ENCODE peak calls at places on chromosome 1, in seven cellular contexts. N, X, Q, H, Z, F and Y are unnamed samples. For H3K36me3, the result is how much of the 10 kb centered on the place peaks cover.

GRCh38 chr1:90707363-90707710 is 9.8 kb downstream of the BARHL2 start:
- DNase-seq in N (peak), X (peak), Q (no peak), H (no peak), Z (no peak), F (peak), Y (no peak)

GRCh38 chr1:201013991-201014815 is 9.3 kb downstream of the KIF21B start:
- DNase-seq in N (no peak), X (no peak), Q (no peak), H (no peak), Z (no peak), F (peak), Y (no peak)

GRCh38 chr1:218817747-218818146 is 355.9 kb upstream of the LYPLAL1 start:
- DNase-seq in N (no peak), X (no peak), Q (no peak), H (no peak), Z (peak), F (no peak), Y (no peak)

GRCh38 chr1:18820791-18821641 is 38.4 kb downstream of the TAS1R2 start:
- DNase-seq in N (peak), X (peak), Q (peak), H (peak), Z (peak), F (peak), Y (peak)

GRCh38 chr1:216379441-216379840 is 43.8 kb downstream of the USH2A start:
- DNase-seq in N (no peak), X (no peak), Q (no peak), H (no peak), Z (no peak), F (no peak), Y (no peak)

GRCh38 chr1:65049941-65050713 is 83.8 kb upstream of the JAK1 start:
- DNase-seq in N (no peak), X (no peak), Q (no peak), H (no peak), Z (no peak), F (no peak), Y (no peak)

GRCh38 chr1:13774121-13774520 is 74.1 kb downstream of the PRDM2 start:
- DNase-seq in N (no peak), X (no peak), Q (no peak), H (no peak), Z (no peak), F (no peak), Y (no peak)

GRCh38 chr1:3061981-3062615 is 6.9 kb upstream of the PRDM16 start:
- DNase-seq in N (no peak), X (peak), Q (no peak), H (no peak), Z (no peak), F (no peak), Y (no peak)

GRCh38 chr1:32773018-32773763 is 44.0 kb downstream of the YARS1 start:
- DNase-seq in N (peak), X (peak), Q (peak), H (peak), Z (peak), F (peak), Y (peak)

GRCh38 chr1:245469006-245469405 is 314.2 kb downstream of the KIF26B start:
- DNase-seq in N (no peak), X (no peak), Q (no peak), H (no peak), Z (no peak), F (no peak), Y (no peak)

GRCh38 chr1:245464290-245464689 is 309.5 kb downstream of the KIF26B start:
- DNase-seq in N (no peak), X (no peak), Q (no peak), H (no peak), Z (no peak), F (no peak), Y (no peak)

GRCh38 chr1:245465666-245466065 is 310.9 kb downstream of the KIF26B start:
- DNase-seq in N (no peak), X (no peak), Q (no peak), H (no peak), Z (no peak), F (no peak), Y (no peak)

GRCh38 chr1:245469734-245470133 is 314.9 kb downstream of the KIF26B start:
- DNase-seq in N (no peak), X (no peak), Q (no peak), H (no peak), Z (no peak), F (no peak), Y (no peak)

DNA sequence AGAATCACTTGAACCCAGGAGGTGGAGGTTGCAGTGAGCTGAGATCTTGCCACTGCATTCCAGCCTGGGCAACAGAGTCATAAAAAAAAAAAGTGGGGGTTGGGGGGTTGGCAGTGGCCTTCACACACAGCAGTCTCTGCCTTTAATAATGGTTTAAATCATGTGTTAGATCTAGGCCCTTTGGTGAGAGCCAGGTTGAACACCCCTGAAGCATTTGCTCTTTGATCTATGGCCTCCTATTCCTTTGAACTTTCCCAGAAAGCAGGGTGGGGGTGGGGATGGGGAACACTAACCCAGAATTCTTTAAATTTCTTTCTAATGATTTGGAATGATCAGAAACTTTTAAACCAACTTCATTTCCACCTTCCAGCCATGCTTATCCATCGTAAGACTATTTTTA is 313.0 kb downstream of the KIF26B start:
- DNase-seq in N (no peak), X (no peak), Q (no peak), H (no peak), Z (no peak), F (no peak), Y (no peak)
- H3K4me3 ChIP-seq in N (no peak), X (no peak), Q (no peak), H (no peak), Z (no peak), F (no peak), Y (no peak)

GRCh38 chr1:25541889-25542658 is 1.3 kb upstream of the LDLRAP1 start:
- DNase-seq in N (no peak), X (no peak), Q (no peak), H (no peak), Z (no peak), F (no peak), Y (no peak)

GRCh38 chr1:25544243-25544764 is 898 bp downstream of the LDLRAP1 start:
- DNase-seq in N (no peak), X (peak), Q (no peak), H (no peak), Z (no peak), F (no peak), Y (no peak)

GRCh38 chr1:25543425-25544242 is at the start of gene LDLRAP1:
- DNase-seq in N (peak), X (peak), Q (peak), H (peak), Z (peak), F (peak), Y (peak)

GRCh38 chr1:25541425-25541824 is 2.0 kb upstream of the LDLRAP1 start:
- DNase-seq in N (no peak), X (no peak), Q (no peak), H (no peak), Z (no peak), F (no peak), Y (no peak)

DNA sequence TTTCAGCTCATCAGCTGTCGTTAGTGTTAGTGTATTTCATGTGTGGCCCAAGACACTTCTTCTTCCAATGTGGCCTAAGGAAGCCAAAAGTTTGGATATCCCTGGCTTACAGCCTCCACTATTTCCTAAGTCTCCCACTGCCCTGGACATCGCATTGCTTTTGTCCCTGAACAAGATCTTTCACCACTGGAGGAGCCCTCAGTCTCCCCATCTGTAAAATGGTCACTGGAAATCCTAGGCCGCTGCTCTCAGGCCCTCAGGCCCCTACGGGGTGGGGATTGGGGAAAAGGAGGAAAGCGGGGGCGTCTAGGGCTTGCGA is 341 bp upstream of the LDLRAP1 start:
- DNase-seq in N (no peak), X (no peak), Q (no peak), H (no peak), Z (no peak), F (no peak), Y (no peak)
- H3K27ac ChIP-seq in N (peak), X (peak), Q (peak), H (no peak), Z (no peak), F (peak), Y (no peak)

GRCh38 chr1:151312439-151313225 is 14.6 kb downstream of the PI4KB start:
- DNase-seq in N (no peak), X (no peak), Q (no peak), H (no peak), Z (no peak), F (no peak), Y (peak)
- H3K36me3 ChIP-seq in N (under half), X (half or more), Q (half or more), H (half or more), Z (under half), F (half or more), Y (under half)

GRCh38 chr1:203512830-203513578 is 19.1 kb downstream of the OPTC start:
- DNase-seq in N (peak), X (peak), Q (peak), H (peak), Z (peak), F (no peak), Y (peak)
- H3K4me3 ChIP-seq in N (no peak), X (no peak), Q (no peak), H (no peak), Z (no peak), F (no peak), Y (no peak)

DNA sequence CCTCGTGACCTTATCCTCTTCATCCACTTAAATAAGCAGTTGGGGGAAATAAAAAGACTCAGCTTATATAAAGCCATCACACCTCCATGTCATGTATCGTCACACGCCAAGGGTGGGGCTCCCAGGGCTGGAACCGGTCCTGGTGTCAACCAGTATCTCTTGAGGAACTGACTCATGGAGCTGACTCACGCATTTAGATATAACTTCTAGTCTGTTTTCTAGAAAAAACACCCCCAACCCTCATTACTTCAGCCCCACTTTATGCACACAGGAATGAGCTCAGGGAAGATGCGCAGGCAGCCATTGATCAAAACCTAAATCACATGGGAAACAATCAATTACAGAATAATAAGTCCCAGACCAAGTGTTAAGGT is 6.9 kb upstream of the IL22RA1 start:
- DNase-seq in N (peak), X (peak), Q (no peak), H (peak), Z (peak), F (no peak), Y (peak)
- H3K27ac ChIP-seq in N (no peak), X (no peak), Q (no peak), H (no peak), Z (no peak), F (no peak), Y (peak)